ENCODE peak calls at places on chromosomes 4 and X, in four cellular contexts. C is IMR-90, O is mesendoderm, X is H1. D is an unnamed sample.

GRCh38 chr4:2062808-2063524 is 3.8 kb downstream of the NAT8L start:
- DNase-seq in X (no peak), C (no peak), O (no peak), D (no peak)

GRCh38 chrX:100645106-100645505 is 1.1 kb downstream of the SRPX2 start:
- DNase-seq in X (no peak), O (no peak), C (no peak), D (no peak)

GRCh38 chr4:162274354-162274753 is 110.6 kb upstream of the FSTL5 start:
- DNase-seq in X (no peak), O (no peak), C (no peak), D (no peak)

GRCh38 chr4:150641604-150642003 is 59.7 kb downstream of the MAB21L2 start:
- DNase-seq in C (no peak), X (no peak), O (no peak), D (no peak)

GRCh38 chrX:132508834-132509233 is 20.0 kb upstream of the MBNL3 start:
- DNase-seq in C (no peak), O (no peak), X (no peak), D (no peak)

GRCh38 chr4:185343726-185344581 is 51.8 kb downstream of the LRP2BP start:
- DNase-seq in X (no peak), C (peak; percentile 27), O (no peak), D (no peak)

GRCh38 chrX:150324035-150324728 is 38.9 kb upstream of the MAMLD1 start:
- DNase-seq in X (no peak), O (peak; percentile 48), C (peak; percentile 94), D (no peak)

GRCh38 chr4:142044271-142044670 is 407.9 kb downstream of the IL15 start:
- DNase-seq in O (peak; percentile 49), X (no peak), C (peak; percentile 63), D (no peak)

GRCh38 chr4:5973486-5974220 is 44.6 kb downstream of the C4orf50 start:
- DNase-seq in O (no peak), C (no peak), X (no peak), D (no peak)

GRCh38 chrX:18252644-18253359 is 32.1 kb upstream of the BEND2 start:
- DNase-seq in X (no peak), C (peak; percentile 9), O (no peak), D (no peak)

GRCh38 chr4:25861951-25862410 is 807 bp downstream of the SEL1L3 start:
- DNase-seq in X (peak; percentile 57), O (peak; percentile 60), C (peak; percentile 40), D (peak; percentile 48)

GRCh38 chr4:7924163-7924562 is 15.5 kb downstream of the AFAP1 start:
- DNase-seq in C (no peak), O (no peak), X (no peak), D (no peak)

GRCh38 chr4:24763631-24764302 is 31.6 kb upstream of the SOD3 start:
- DNase-seq in X (no peak), C (peak; percentile 74), O (no peak), D (no peak)

GRCh38 chr4:25437951-25438350 is 60.9 kb downstream of the ANAPC4 start:
- DNase-seq in C (no peak), O (no peak), X (no peak), D (no peak)

GRCh38 chr4:168335621-168336020 is 17.1 kb upstream of the DDX60 start:
- DNase-seq in X (no peak), C (peak; percentile 77), O (no peak), D (no peak)

GRCh38 chr4:155802573-155802972 is 43.8 kb downstream of the GUCY1B1 start:
- DNase-seq in C (peak; percentile 58), X (no peak), O (no peak), D (no peak)

GRCh38 chr4:147371661-147372060 is 109.2 kb upstream of the EDNRA start:
- DNase-seq in X (no peak), O (no peak), C (peak; percentile 75), D (no peak)

GRCh38 chr4:88418411-88418810 is 38.5 kb upstream of the HERC5 start:
- DNase-seq in C (no peak), O (no peak), X (no peak), D (no peak)

GRCh38 chr4:39476181-39476873 is 17.5 kb downstream of the LIAS start:
- DNase-seq in O (no peak), X (no peak), C (peak; percentile 28), D (no peak)

GRCh38 chr4:123230061-123230460 is 166.5 kb upstream of the SPRY1 start:
- DNase-seq in O (no peak), C (peak; percentile 20), X (no peak), D (no peak)

DNA sequence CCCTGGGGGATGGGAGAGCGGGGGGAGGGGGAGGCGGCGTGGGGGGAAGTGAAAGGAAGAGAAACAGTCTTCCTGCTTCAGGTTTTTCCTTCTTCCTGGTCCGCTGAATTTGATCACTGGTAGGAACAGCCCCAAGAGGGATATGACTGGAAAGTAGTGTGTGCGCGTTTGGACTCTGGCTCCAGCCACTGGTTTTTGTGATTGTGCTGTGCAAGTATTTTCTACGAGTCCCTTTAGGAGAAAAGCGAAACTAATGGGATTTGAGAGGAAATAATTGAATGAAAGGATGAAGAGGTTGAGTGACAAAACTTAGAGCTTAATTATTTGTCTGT is 836 bp downstream of the PRRG1 start:
- DNase-seq in C (peak; percentile 31), O (no peak), X (no peak), D (no peak)
- H3K56ac ChIP-seq in C (peak overlapping the region; percentile 32), O (peak overlapping the region; percentile 91), X (no peak overlapping the region), D (no peak overlapping the region)

GRCh38 chrX:155679715-155680114 is 67.0 kb upstream of the TMLHE start:
- DNase-seq in C (no peak), O (no peak), X (no peak), D (no peak)
- H3K56ac ChIP-seq in C (no peak overlapping the region), O (no peak overlapping the region), X (no peak overlapping the region), D (no peak overlapping the region)

GRCh38 chr4:176729489-176729888 is 63.2 kb downstream of the VEGFC start:
- DNase-seq in O (no peak), C (peak; percentile 46), X (no peak), D (no peak)

GRCh38 chr4:176735300-176735699 is 57.4 kb downstream of the VEGFC start:
- DNase-seq in C (peak; percentile 88), X (no peak), O (no peak), D (no peak)
- H3K56ac ChIP-seq in C (no peak overlapping the region), X (no peak overlapping the region), O (no peak overlapping the region), D (no peak overlapping the region)

GRCh38 chrX:15376956-15377355 is 7.3 kb downstream of the VEGFD start:
- DNase-seq in C (peak; percentile 25), X (no peak), O (no peak), D (no peak)
- H3K56ac ChIP-seq in C (no peak overlapping the region), X (no peak overlapping the region), O (no peak overlapping the region), D (no peak overlapping the region)

DNA sequence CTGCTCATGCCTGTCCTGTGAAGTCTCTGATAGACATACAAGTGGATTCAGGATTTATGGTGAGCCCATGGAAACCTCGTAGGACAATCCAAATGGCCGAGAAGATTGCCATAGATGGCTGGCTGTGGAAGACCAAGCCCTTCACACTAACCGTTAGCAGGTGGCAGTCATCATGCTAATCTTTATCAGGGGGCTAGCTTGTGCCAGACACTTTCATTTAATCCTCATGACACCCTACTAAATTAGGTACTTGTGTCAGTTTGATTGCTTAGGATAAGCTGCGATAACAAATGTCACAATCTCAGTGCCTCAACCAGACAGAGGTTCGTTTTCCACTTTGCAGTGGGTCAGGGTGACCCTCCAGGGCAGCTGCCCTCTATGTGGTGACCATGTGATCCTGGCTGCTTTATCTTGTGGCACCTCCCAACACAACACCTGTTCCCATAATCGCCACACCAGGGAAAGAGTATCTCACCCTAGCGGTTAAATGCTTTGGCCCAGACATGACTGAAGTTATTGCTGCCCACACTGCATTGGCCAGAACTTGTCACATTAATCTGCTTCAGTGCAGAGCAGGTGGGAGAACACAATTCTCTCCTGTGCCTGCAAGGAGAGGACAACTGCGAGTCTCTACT is 60.8 kb downstream of the REPS2 start:
- DNase-seq in X (no peak), O (peak; percentile 76), C (no peak), D (peak; percentile 42)
- H3K56ac ChIP-seq in X (no peak overlapping the region), O (no peak overlapping the region), C (no peak overlapping the region), D (no peak overlapping the region)

DNA sequence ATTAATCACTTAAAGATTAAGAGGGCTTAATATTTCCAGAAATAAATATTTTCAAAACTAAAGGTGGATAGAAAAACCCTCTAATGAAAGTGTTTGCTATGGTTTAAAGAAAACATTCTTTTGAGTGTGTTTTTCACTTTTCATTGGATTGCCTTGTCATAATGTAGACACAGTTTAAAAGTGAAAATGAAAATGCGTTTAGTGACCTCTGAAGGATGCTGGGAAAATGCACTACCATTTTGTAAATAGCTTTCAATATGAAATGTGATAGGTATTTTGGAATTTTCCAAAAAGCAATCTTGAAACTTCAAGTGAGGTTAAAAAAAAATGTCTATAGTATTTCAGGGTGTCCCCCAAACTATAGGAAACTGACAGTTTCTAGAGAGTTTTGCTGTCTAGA is 642.2 kb downstream of the C4orf33 start:
- DNase-seq in O (no peak), X (no peak), C (no peak), D (no peak)
- H3K56ac ChIP-seq in O (no peak overlapping the region), X (no peak overlapping the region), C (no peak overlapping the region), D (no peak overlapping the region)